ENCODE peak calls at places on chromosomes 12 and 14, in seven cellular contexts. I is HCT116, H is HepG2, A is GM12878, C is K562, N is H1, D is SK-N-SH. B is an unnamed sample.

GRCh38 chr14:104753528-104754212 is 723 bp downstream of the SIVA1 start:
- DNase-seq in I (no peak), H (no peak), A (no peak), C (no peak), N (no peak), D (no peak), B (no peak)

GRCh38 chr12:111367661-111368221 is 1.2 kb downstream of the PHETA1 start:
- DNase-seq in I (no peak), H (peak), A (no peak), C (no peak), N (no peak), D (peak), B (no peak)

GRCh38 chr12:111775205-111776193 is 8.8 kb downstream of the ALDH2 start:
- DNase-seq in I (no peak), H (peak), A (peak), C (peak), N (no peak), D (peak), B (peak)

GRCh38 chr12:48865141-48865440 is 579 bp downstream of the RND1 start:
- DNase-seq in I (no peak), H (no peak), A (no peak), C (no peak), N (no peak), D (no peak), B (no peak)

GRCh38 chr14:71856199-71856919 is 75.9 kb upstream of the RGS6 start:
- DNase-seq in I (no peak), H (no peak), A (peak), C (no peak), N (no peak), D (no peak), B (no peak)

GRCh38 chr14:71324767-71325272 is 417.6 kb downstream of the PCNX1 start:
- DNase-seq in I (no peak), H (no peak), A (peak), C (no peak), N (no peak), D (no peak), B (no peak)

GRCh38 chr14:77641534-77642341 is 25.3 kb upstream of the SPTLC2 start:
- DNase-seq in I (no peak), H (no peak), A (peak), C (no peak), N (no peak), D (no peak), B (no peak)

GRCh38 chr12:40693503-40693863 is 1.2 kb downstream of the CNTN1 start:
- DNase-seq in I (peak), H (no peak), A (no peak), C (no peak), N (peak), D (peak), B (peak)

GRCh38 chr14:93747102-93747501 is 41.2 kb downstream of the PRIMA1 start:
- DNase-seq in I (no peak), H (no peak), A (no peak), C (no peak), N (no peak), D (no peak), B (no peak)

GRCh38 chr14:93527076-93527692 is 96.4 kb downstream of the UNC79 start:
- DNase-seq in I (no peak), H (no peak), A (no peak), C (no peak), N (no peak), D (no peak), B (no peak)

GRCh38 chr12:70660620-70661219 is 23.5 kb upstream of the PTPRB start:
- DNase-seq in I (peak), H (no peak), A (no peak), C (peak), N (no peak), D (no peak), B (no peak)

GRCh38 chr14:96626916-96627315 is 124.7 kb downstream of the PAPOLA start:
- DNase-seq in I (no peak), H (no peak), A (no peak), C (no peak), N (no peak), D (no peak), B (no peak)

GRCh38 chr14:59464651-59465569 is at the start of gene GPR135:
- DNase-seq in I (no peak), H (peak), A (no peak), C (no peak), N (peak), D (peak), B (no peak)

GRCh38 chr12:22042981-22043669 is 2.9 kb upstream of the CMAS start:
- DNase-seq in I (no peak), H (no peak), A (no peak), C (no peak), N (no peak), D (no peak), B (no peak)

GRCh38 chr12:53958128-53958527 is 3.4 kb downstream of the HOXC12 start:
- DNase-seq in I (no peak), H (no peak), A (no peak), C (no peak), N (no peak), D (no peak), B (no peak)

GRCh38 chr14:38578278-38578681 is 322.4 kb upstream of the CLEC14A start:
- DNase-seq in I (no peak), H (no peak), A (no peak), C (no peak), N (no peak), D (no peak), B (no peak)

GRCh38 chr12:129839679-129840078 is 64.1 kb downstream of the TMEM132D start:
- DNase-seq in I (no peak), H (no peak), A (no peak), C (no peak), N (no peak), D (no peak), B (no peak)

GRCh38 chr12:7935773-7936581 is at the start of gene SLC2A3:
- DNase-seq in I (no peak), H (peak), A (peak), C (peak), N (peak), D (peak), B (no peak)

GRCh38 chr12:46702581-46703344 is 123.0 kb downstream of the SLC38A4 start:
- DNase-seq in I (no peak), H (no peak), A (no peak), C (no peak), N (no peak), D (no peak), B (no peak)

GRCh38 chr12:54372113-54372806 is 8.0 kb upstream of the GPR84 start:
- DNase-seq in I (no peak), H (no peak), A (no peak), C (no peak), N (no peak), D (no peak), B (no peak)

GRCh38 chr14:31449971-31450610 is 7.2 kb downstream of the DTD2 start:
- DNase-seq in I (peak), H (peak), A (no peak), C (peak), N (no peak), D (peak), B (peak)
- TF ChIP-seq JUND in I (no peak), H (no peak), A (no peak), C (no peak), N (no peak), D (no peak), B (peak)

GRCh38 chr12:25904442-25904841 is 54.0 kb upstream of the RASSF8 start:
- DNase-seq in I (no peak), H (no peak), A (no peak), C (no peak), N (no peak), D (no peak), B (no peak)
- TF ChIP-seq JUND in I (no peak), H (no peak), A (no peak), C (no peak), N (no peak), D (peak), B (no peak)

DNA sequence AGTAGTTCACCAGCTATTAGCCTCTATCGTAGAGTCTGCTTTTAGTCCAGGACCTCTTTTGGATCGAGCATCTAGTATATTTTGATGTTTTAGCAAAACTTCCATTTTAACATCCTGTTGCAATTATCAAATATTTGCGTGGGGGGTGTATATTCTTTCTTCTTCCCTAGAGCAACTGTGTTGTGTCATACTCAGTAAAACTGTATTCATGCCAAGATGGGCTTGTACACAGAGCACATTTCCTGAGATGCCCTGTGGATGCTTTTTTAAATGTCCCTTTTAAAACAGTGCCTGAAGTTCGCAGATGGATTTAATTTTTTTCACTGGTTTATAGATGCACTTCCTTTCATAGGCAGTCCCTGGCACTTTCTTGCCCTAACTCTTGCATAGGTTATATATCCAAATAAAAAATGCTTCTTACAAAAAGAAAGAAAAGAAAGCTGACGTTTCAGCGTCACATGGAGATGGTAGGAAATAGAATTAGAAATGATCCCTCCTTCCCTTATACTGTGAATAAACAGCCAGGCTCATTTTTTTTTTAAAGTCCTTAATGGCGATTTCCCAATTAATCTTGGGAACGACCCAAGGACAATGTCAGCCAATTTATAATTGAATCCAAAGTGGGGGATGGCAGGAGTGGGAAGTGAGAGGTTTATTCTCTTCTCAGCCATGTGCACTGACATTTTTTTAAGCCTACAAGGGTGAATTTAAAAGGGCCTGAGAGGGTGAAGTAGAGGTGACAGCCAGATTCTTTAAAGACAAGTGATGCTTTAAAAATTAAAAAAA is 247.0 kb downstream of the SLC41A2 start:
- DNase-seq in I (no peak), H (no peak), A (no peak), C (no peak), N (no peak), D (peak), B (no peak)
- TF ChIP-seq JUND in I (no peak), H (no peak), A (no peak), C (no peak), N (no peak), D (no peak), B (no peak)

GRCh38 chr14:69354383-69355154 is 43.5 kb downstream of the ERH start:
- DNase-seq in I (no peak), H (peak), A (peak), C (no peak), N (no peak), D (no peak), B (no peak)
- TF ChIP-seq JUND in I (no peak), H (no peak), A (no peak), C (no peak), N (no peak), D (no peak), B (no peak)

GRCh38 chr14:32426596-32427408 is 97.7 kb downstream of the AKAP6 start:
- DNase-seq in I (no peak), H (no peak), A (no peak), C (no peak), N (no peak), D (peak), B (no peak)

GRCh38 chr14:32428149-32428548 is 99.1 kb downstream of the AKAP6 start:
- DNase-seq in I (no peak), H (no peak), A (no peak), C (no peak), N (no peak), D (no peak), B (no peak)

GRCh38 chr14:32430326-32430725 is 101.2 kb downstream of the AKAP6 start:
- DNase-seq in I (no peak), H (no peak), A (no peak), C (no peak), N (no peak), D (no peak), B (no peak)

GRCh38 chr14:32426028-32426427 is 96.9 kb downstream of the AKAP6 start:
- DNase-seq in I (no peak), H (no peak), A (no peak), C (no peak), N (no peak), D (no peak), B (no peak)

DNA sequence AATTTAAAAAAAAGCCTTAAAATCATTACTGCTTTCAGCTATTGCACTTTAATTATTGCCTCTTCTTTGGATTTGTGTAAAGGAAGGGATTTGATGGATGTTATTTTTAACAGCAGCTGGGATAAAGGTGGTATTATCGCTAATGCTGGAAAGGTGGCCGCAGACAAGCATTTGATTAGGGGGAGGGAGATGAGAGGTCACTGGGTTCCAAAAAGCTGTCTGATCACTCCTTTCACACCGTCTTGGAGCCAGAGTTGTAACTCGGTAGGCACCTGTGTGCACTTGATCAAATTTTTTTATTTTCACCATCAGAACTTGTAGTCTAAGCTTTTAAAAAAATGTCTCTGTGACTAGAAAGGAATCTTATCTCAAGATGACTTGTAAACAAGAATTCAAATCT is 99.8 kb downstream of the AKAP6 start:
- DNase-seq in I (no peak), H (no peak), A (no peak), C (no peak), N (no peak), D (no peak), B (no peak)
- TF ChIP-seq JUND in I (no peak), H (no peak), A (no peak), C (no peak), N (no peak), D (no peak), B (no peak)

GRCh38 chr12:12612403-12612802 is 727 bp downstream of the CREBL2 start:
- DNase-seq in I (no peak), H (peak), A (no peak), C (no peak), N (no peak), D (peak), B (no peak)
- TF ChIP-seq JUND in I (no peak), H (no peak), A (no peak), C (no peak), N (no peak), D (no peak), B (no peak)

GRCh38 chr14:65709576-65709975 is 297.0 kb downstream of the FUT8 start:
- DNase-seq in I (no peak), H (no peak), A (no peak), C (no peak), N (no peak), D (no peak), B (no peak)

GRCh38 chr14:65703996-65704395 is 291.5 kb downstream of the FUT8 start:
- DNase-seq in I (no peak), H (no peak), A (no peak), C (no peak), N (no peak), D (no peak), B (no peak)

GRCh38 chr14:65704412-65704811 is 291.9 kb downstream of the FUT8 start:
- DNase-seq in I (no peak), H (no peak), A (no peak), C (no peak), N (no peak), D (no peak), B (no peak)

GRCh38 chr14:65704850-65705249 is 292.3 kb downstream of the FUT8 start:
- DNase-seq in I (no peak), H (no peak), A (no peak), C (no peak), N (no peak), D (no peak), B (no peak)
- TF ChIP-seq JUND in I (no peak), H (no peak), A (no peak), C (no peak), N (no peak), D (no peak), B (no peak)

GRCh38 chr12:124749725-124750124 is 113.9 kb downstream of the SCARB1 start:
- DNase-seq in I (no peak), H (no peak), A (no peak), C (no peak), N (no peak), D (no peak), B (no peak)
- TF ChIP-seq JUND in I (no peak), H (no peak), A (no peak), C (no peak), N (no peak), D (no peak), B (no peak)

GRCh38 chr12:109836916-109837315 is 3.7 kb upstream of the TRPV4 start:
- DNase-seq in I (no peak), H (no peak), A (no peak), C (no peak), N (no peak), D (no peak), B (no peak)
- TF ChIP-seq JUND in I (no peak), H (no peak), A (no peak), C (no peak), N (no peak), D (no peak), B (no peak)

B was measured in T47D.